ENCODE peak calls at places on chromosomes 6 and 20, in nine cellular contexts. V is dorsolateral prefrontal cortex, Q is tibial nerve, K is colonic mucosa, P is fibroblast of pulmonary artery, I is HCT116, H is MM.1S, D is CD14-positive monocyte, O is AG04450. X is an unnamed sample.

GRCh38 chr20:52179331-52180166 is 12.0 kb downstream of the ZFP64 start:
- DNase-seq in D (no peak), H (peak; percentile 83), I (no peak), O (no peak), V (no peak), Q (no peak), P (no peak), K (no peak), X (peak; percentile 58)

GRCh38 chr6:101851911-101852310 is 458.4 kb downstream of the GRIK2 start:
- DNase-seq in O (no peak), H (no peak), D (no peak), I (no peak), Q (no peak), V (no peak), P (peak; percentile 62), K (no peak), X (no peak)

GRCh38 chr6:52582446-52582845 is 5.6 kb upstream of the TRAM2 start:
- DNase-seq in P (no peak), H (no peak), D (no peak), I (no peak), Q (no peak), O (no peak), K (no peak), V (no peak), X (no peak)

GRCh38 chr6:31888281-31889258 is 8.9 kb downstream of the EHMT2 start:
- DNase-seq in K (peak; percentile 61), H (no peak), V (no peak), O (no peak), D (no peak), Q (no peak), P (peak; percentile 14), I (no peak), X (peak; percentile 71)

GRCh38 chr6:99013661-99014458 is 66.1 kb upstream of the FBXL4 start:
- DNase-seq in O (no peak), I (no peak), D (no peak), V (no peak), K (no peak), Q (no peak), P (no peak), H (no peak), X (no peak)

GRCh38 chr20:34316191-34316814 is 13.1 kb upstream of the AHCY start:
- DNase-seq in K (no peak), D (no peak), O (no peak), I (peak; percentile 33), Q (no peak), P (peak; percentile 53), V (no peak), H (no peak), X (no peak)

GRCh38 chr20:6852478-6852877 is 85.0 kb downstream of the BMP2 start:
- DNase-seq in H (no peak), P (no peak), K (no peak), O (no peak), I (no peak), Q (no peak), V (no peak), D (no peak), X (no peak)

GRCh38 chr6:45687570-45687969 is 309.8 kb upstream of the SUPT3H start:
- DNase-seq in I (no peak), D (no peak), P (no peak), O (no peak), V (no peak), Q (no peak), H (no peak), K (no peak), X (no peak)

GRCh38 chr6:112640895-112641294 is 293.8 kb downstream of the RFPL4B start:
- DNase-seq in V (no peak), P (peak; percentile 30), H (no peak), D (no peak), Q (no peak), K (no peak), O (no peak), I (no peak), X (no peak)

GRCh38 chr6:169918239-169918953 is 167.0 kb downstream of the ERMARD start:
- DNase-seq in V (no peak), D (no peak), P (no peak), O (no peak), Q (no peak), H (no peak), I (no peak), K (no peak), X (no peak)

GRCh38 chr6:56664007-56664406 is 21.3 kb upstream of the DST start:
- DNase-seq in H (no peak), V (no peak), D (no peak), I (no peak), P (no peak), O (no peak), Q (no peak), K (no peak), X (no peak)

GRCh38 chr20:48262955-48263354 is 477.7 kb upstream of the SULF2 start:
- DNase-seq in K (no peak), P (no peak), H (no peak), Q (no peak), O (no peak), D (no peak), I (no peak), V (no peak), X (no peak)

GRCh38 chr6:33118525-33119123 is 42.8 kb downstream of the HLA-DPB1 start:
- DNase-seq in D (no peak), P (peak; percentile 73), Q (no peak), H (peak; percentile 68), V (no peak), K (no peak), O (peak; percentile 8), I (peak; percentile 46), X (no peak)

GRCh38 chr6:31952140-31952805 is 6.4 kb downstream of the CFB start:
- DNase-seq in V (peak; percentile 56), I (no peak), H (no peak), P (peak; percentile 78), O (peak; percentile 30), K (peak; percentile 66), D (no peak), Q (peak; percentile 37), X (peak; percentile 60)

GRCh38 chr6:108002365-108003221 is 44.6 kb upstream of the SEC63 start:
- DNase-seq in O (no peak), Q (no peak), I (no peak), V (peak; percentile 93), D (no peak), K (peak; percentile 79), H (no peak), P (no peak), X (no peak)

GRCh38 chr6:169780571-169781091 is 29.2 kb downstream of the ERMARD start:
- DNase-seq in H (no peak), D (no peak), O (peak; percentile 58), I (no peak), Q (no peak), P (peak; percentile 28), V (no peak), K (peak; percentile 15), X (no peak)

GRCh38 chr6:128491643-128492206 is 28.7 kb downstream of the PTPRK start:
- DNase-seq in V (no peak), D (no peak), Q (no peak), P (peak; percentile 89), O (no peak), K (peak; percentile 38), I (no peak), H (no peak), X (no peak)

GRCh38 chr6:142884214-142885035 is 60.6 kb downstream of the HIVEP2 start:
- DNase-seq in P (peak; percentile 17), V (no peak), K (no peak), H (no peak), Q (no peak), I (no peak), O (no peak), D (no peak), X (no peak)

GRCh38 chr6:142885182-142885867 is 59.7 kb downstream of the HIVEP2 start:
- DNase-seq in D (peak; percentile 52), K (no peak), V (no peak), O (peak; percentile 90), Q (no peak), P (peak; percentile 99), H (peak; percentile 76), I (peak; percentile 94), X (peak; percentile 58)

GRCh38 chr6:142888461-142888860 is 56.5 kb downstream of the HIVEP2 start:
- DNase-seq in K (no peak), Q (no peak), V (no peak), P (no peak), H (no peak), O (no peak), D (no peak), I (no peak), X (no peak)

GRCh38 chr6:142887534-142887933 is 57.4 kb downstream of the HIVEP2 start:
- DNase-seq in K (no peak), O (no peak), H (peak; percentile 29), P (no peak), I (no peak), V (no peak), D (no peak), Q (no peak), X (no peak)

GRCh38 chr6:142886431-142887170 is 58.4 kb downstream of the HIVEP2 start:
- DNase-seq in D (no peak), V (no peak), H (peak; percentile 86), Q (no peak), O (no peak), P (peak; percentile 72), I (no peak), K (no peak), X (no peak)
- TF ChIP-seq CTCF in D (peak; percentile 19), V (peak; percentile 44), H (peak; percentile 41), Q (peak; percentile 20), O (peak; percentile 46), P (peak; percentile 47), I (peak; percentile 31), K (peak; percentile 18), X (peak; percentile 42)

GRCh38 chr6:163750436-163751031 is 336.0 kb downstream of the QKI start:
- DNase-seq in I (no peak), Q (no peak), O (no peak), P (no peak), H (no peak), K (no peak), V (no peak), D (no peak), X (peak; percentile 44)
- TF ChIP-seq CTCF in I (no peak), Q (no peak), O (no peak), P (no peak), H (no peak), K (no peak), V (no peak), D (no peak), X (no peak)

GRCh38 chr6:24564081-24564480 is 69.3 kb downstream of the ALDH5A1 start:
- DNase-seq in I (no peak), K (no peak), V (no peak), Q (no peak), D (no peak), P (no peak), H (no peak), O (no peak), X (no peak)
- TF ChIP-seq CTCF in I (no peak), K (no peak), V (no peak), Q (no peak), D (no peak), P (no peak), H (no peak), O (no peak), X (no peak)

DNA sequence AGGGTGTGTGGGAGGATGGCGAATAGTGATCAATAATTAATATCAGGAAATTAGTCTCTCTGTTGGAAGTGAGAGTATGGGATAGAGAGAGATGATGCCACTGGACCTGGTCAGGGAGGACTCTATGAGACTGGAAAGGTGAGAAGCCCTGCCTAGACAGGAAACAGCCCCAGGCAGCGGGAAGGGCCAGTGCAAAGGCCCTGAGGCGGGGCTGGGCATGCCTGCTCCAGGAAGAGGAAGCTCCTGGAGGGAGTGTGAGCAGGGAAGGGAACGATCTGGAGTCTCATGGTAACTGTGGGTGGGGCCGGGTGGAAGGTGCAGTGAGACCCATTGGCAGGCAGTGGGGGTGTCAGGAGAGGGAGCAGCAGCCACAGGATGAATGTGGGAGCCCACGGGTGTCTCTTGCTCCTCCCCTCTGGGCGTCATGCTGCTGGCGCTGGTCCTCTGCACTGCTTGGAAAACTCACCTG is 1.8 kb upstream of the CST3 start:
- DNase-seq in V (no peak), D (no peak), K (peak; percentile 82), Q (no peak), H (no peak), I (no peak), O (no peak), P (no peak), X (no peak)
- TF ChIP-seq CTCF in V (no peak), D (no peak), K (no peak), Q (no peak), H (no peak), I (no peak), O (no peak), P (no peak), X (no peak)

X was measured in activated CD8-positive, alpha-beta T cell treated with anti-CD3 and anti-CD28 coated beads for 36 hours.